ENCODE peak calls at places on chromosomes 6 and 20, in ten cellular contexts. E is heart left ventricle; Y is BE2C; L is astrocyte; O is CD8-positive, alpha-beta T cell; V is endodermal cell; X is body of pancreas; C is right lobe of liver; J is heart right ventricle; S is SK-N-SH. P is an unnamed sample.

GRCh38 chr6:168282985-168283685 is 36.4 kb downstream of the DACT2 start:
- DNase-seq in E (no peak), Y (no peak), L (no peak), O (no peak), V (peak; percentile 28), X (no peak), C (peak; percentile 84), J (no peak), S (no peak), P (no peak)

GRCh38 chr6:107561325-107561724 is 71.4 kb downstream of the SOBP start:
- DNase-seq in E (peak; percentile 70), Y (peak; percentile 26), L (no peak), O (no peak), V (no peak), X (peak; percentile 17), C (no peak), J (peak; percentile 51), S (no peak), P (no peak)

GRCh38 chr6:136525586-136526195 is 24.5 kb downstream of the MAP7 start:
- DNase-seq in E (no peak), Y (peak; percentile 39), L (peak; percentile 25), O (no peak), V (peak; percentile 61), X (no peak), C (no peak), J (no peak), S (no peak), P (no peak)

GRCh38 chr20:48278961-48279481 is 493.7 kb upstream of the SULF2 start:
- DNase-seq in E (no peak), Y (no peak), L (no peak), O (no peak), V (peak; percentile 52), X (no peak), C (no peak), J (no peak), S (no peak), P (no peak)

GRCh38 chr6:108166664-108167448 is 1.0 kb downstream of the NR2E1 start:
- DNase-seq in E (no peak), Y (no peak), L (no peak), O (no peak), V (peak; percentile 78), X (no peak), C (no peak), J (no peak), S (peak; percentile 65), P (no peak)

GRCh38 chr20:52824494-52825216 is 147.5 kb upstream of the TSHZ2 start:
- DNase-seq in E (no peak), Y (no peak), L (no peak), O (no peak), V (no peak), X (no peak), C (no peak), J (no peak), S (no peak), P (no peak)

GRCh38 chr6:42046491-42047219 is 3.7 kb upstream of the TAF8 start:
- DNase-seq in E (no peak), Y (no peak), L (peak; percentile 44), O (no peak), V (no peak), X (no peak), C (no peak), J (no peak), S (no peak), P (no peak)

GRCh38 chr6:100472674-100473073 is 8.0 kb upstream of the SIM1 start:
- DNase-seq in E (no peak), Y (no peak), L (peak; percentile 56), O (no peak), V (no peak), X (no peak), C (no peak), J (no peak), S (no peak), P (no peak)

GRCh38 chr6:106254636-106255035 is 70.9 kb downstream of the ATG5 start:
- DNase-seq in E (no peak), Y (peak; percentile 87), L (peak; percentile 45), O (no peak), V (no peak), X (no peak), C (no peak), J (no peak), S (no peak), P (no peak)

GRCh38 chr6:135300576-135300975 is 119.5 kb downstream of the MYB start:
- DNase-seq in E (no peak), Y (no peak), L (peak; percentile 29), O (no peak), V (no peak), X (no peak), C (no peak), J (no peak), S (no peak), P (no peak)

GRCh38 chr6:4794140-4794707 is 18.0 kb downstream of the CDYL start:
- DNase-seq in E (peak; percentile 65), Y (no peak), L (no peak), O (no peak), V (peak; percentile 62), X (no peak), C (no peak), J (peak; percentile 56), S (no peak), P (no peak)

GRCh38 chr20:47544240-47544639 is 42.6 kb downstream of the NCOA3 start:
- DNase-seq in E (no peak), Y (no peak), L (peak; percentile 86), O (no peak), V (no peak), X (no peak), C (no peak), J (no peak), S (no peak), P (no peak)

GRCh38 chr20:4962257-4962855 is 39.0 kb downstream of the SLC23A2 start:
- DNase-seq in E (no peak), Y (no peak), L (no peak), O (peak; percentile 43), V (no peak), X (no peak), C (no peak), J (no peak), S (no peak), P (no peak)

GRCh38 chr6:75422024-75422639 is 71.5 kb downstream of the FILIP1 start:
- DNase-seq in E (no peak), Y (no peak), L (no peak), O (no peak), V (no peak), X (no peak), C (no peak), J (no peak), S (no peak), P (no peak)

GRCh38 chr6:113363866-113364265 is 493.3 kb upstream of the MARCKS start:
- DNase-seq in E (no peak), Y (no peak), L (peak; percentile 61), O (no peak), V (no peak), X (no peak), C (no peak), J (no peak), S (no peak), P (no peak)
- H3K4me1 ChIP-seq in E (peaks cover 11% of the 10 kb centered on the region), Y (peaks cover 15% of the 10 kb centered on the region), L (peaks cover 52% of the 10 kb centered on the region), O (no peaks in the 10 kb centered on the region), V (no peaks in the 10 kb centered on the region), X (peaks cover 9% of the 10 kb centered on the region), C (no peaks in the 10 kb centered on the region), J (peaks cover 28% of the 10 kb centered on the region), S (peaks cover 16% of the 10 kb centered on the region), P (peaks cover 4% of the 10 kb centered on the region)

GRCh38 chr20:31717478-31717946 is 5.2 kb downstream of the BCL2L1 start:
- DNase-seq in E (no peak), Y (no peak), L (no peak), O (no peak), V (no peak), X (no peak), C (no peak), J (no peak), S (no peak), P (no peak)

GRCh38 chr20:31715766-31716165 is 6.9 kb downstream of the BCL2L1 start:
- DNase-seq in E (no peak), Y (no peak), L (no peak), O (no peak), V (no peak), X (no peak), C (no peak), J (no peak), S (no peak), P (no peak)

GRCh38 chr20:31716351-31716750 is 6.3 kb downstream of the BCL2L1 start:
- DNase-seq in E (no peak), Y (no peak), L (no peak), O (no peak), V (no peak), X (no peak), C (no peak), J (no peak), S (no peak), P (no peak)

GRCh38 chr20:31718952-31719643 is 3.6 kb downstream of the BCL2L1 start:
- DNase-seq in E (no peak), Y (no peak), L (no peak), O (no peak), V (no peak), X (no peak), C (no peak), J (no peak), S (no peak), P (no peak)

GRCh38 chr20:31716818-31717477 is 5.7 kb downstream of the BCL2L1 start:
- DNase-seq in E (no peak), Y (no peak), L (no peak), O (no peak), V (no peak), X (no peak), C (no peak), J (no peak), S (no peak), P (no peak)
- H3K36me3 ChIP-seq in E (no peaks in the 10 kb centered on the region), Y (peaks cover 25% of the 10 kb centered on the region), L (peaks cover 20% of the 10 kb centered on the region), O (peaks cover 8% of the 10 kb centered on the region), V (peaks cover 61% of the 10 kb centered on the region), X (no peaks in the 10 kb centered on the region), C (no peaks in the 10 kb centered on the region), J (peaks cover 46% of the 10 kb centered on the region), S (peaks cover 61% of the 10 kb centered on the region), P (no peaks in the 10 kb centered on the region)

DNA sequence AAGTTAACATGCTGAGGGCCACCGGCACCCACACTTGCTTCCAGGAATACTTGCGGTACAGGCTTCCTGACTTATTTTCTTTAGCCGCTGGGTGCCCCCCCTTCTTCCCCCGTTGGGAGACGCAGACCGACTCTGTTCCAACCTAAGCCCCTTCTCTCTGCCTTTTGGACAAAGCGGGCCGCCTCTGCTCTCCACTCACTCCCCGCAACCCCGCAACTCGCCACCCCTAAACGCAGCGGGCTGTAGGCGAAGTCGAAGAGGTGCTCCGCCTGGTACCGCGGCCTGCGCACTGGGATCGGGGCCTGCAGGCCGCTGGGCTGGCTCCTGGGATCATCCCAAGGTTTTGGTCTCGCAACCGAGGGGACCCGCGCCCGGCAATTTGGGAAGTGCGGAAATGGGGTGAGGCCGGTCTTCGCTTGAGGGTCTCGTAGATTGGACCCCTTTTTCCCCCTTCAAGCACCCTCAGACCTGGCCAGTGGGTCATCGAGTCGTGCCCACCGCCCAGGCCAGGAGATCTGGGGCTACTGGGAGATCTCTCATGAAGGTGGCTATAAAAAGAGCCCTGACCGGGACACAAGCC is 4.7 kb upstream of the FOXF2 start:
- DNase-seq in E (no peak), Y (no peak), L (no peak), O (no peak), V (peak; percentile 71), X (no peak), C (no peak), J (no peak), S (no peak), P (no peak)
- H3K4me1 ChIP-seq in E (peaks cover 29% of the 10 kb centered on the region), Y (no peaks in the 10 kb centered on the region), L (peaks cover 5% of the 10 kb centered on the region), O (peaks cover 26% of the 10 kb centered on the region), V (no peaks in the 10 kb centered on the region), X (peaks cover 35% of the 10 kb centered on the region), C (peaks cover 15% of the 10 kb centered on the region), J (peaks cover 42% of the 10 kb centered on the region), S (no peaks in the 10 kb centered on the region), P (peaks cover 11% of the 10 kb centered on the region)

GRCh38 chr20:44897133-44897532 is 11.6 kb downstream of the YWHAB start:
- DNase-seq in E (no peak), Y (no peak), L (no peak), O (no peak), V (no peak), X (no peak), C (no peak), J (no peak), S (no peak), P (no peak)
- H3K36me3 ChIP-seq in E (peaks cover 9% of the 10 kb centered on the region), Y (peaks cover 22% of the 10 kb centered on the region), L (peaks cover 6% of the 10 kb centered on the region), O (peaks cover 15% of the 10 kb centered on the region), V (peaks cover 54% of the 10 kb centered on the region), X (peaks cover 4% of the 10 kb centered on the region), C (peaks cover 8% of the 10 kb centered on the region), J (peaks cover 21% of the 10 kb centered on the region), S (peaks cover 35% of the 10 kb centered on the region), P (no peaks in the 10 kb centered on the region)

P was measured in iPS DF 6.9.